ENCODE peak calls at places on chromosome 22, in six cellular contexts. L, H, F, E, T and K are unnamed samples.

GRCh38 chr22:24146791-24147353 is 34.4 kb upstream of the SUSD2 start:
- DNase-seq in L (peak), H (no peak), F (no peak), E (no peak), T (no peak), K (no peak)

GRCh38 chr22:25023879-25024278 is 71.4 kb downstream of the KIAA1671 start:
- DNase-seq in L (no peak), H (no peak), F (no peak), E (no peak), T (no peak), K (no peak)

GRCh38 chr22:24455751-24456426 is 28.5 kb downstream of the ADORA2A start:
- DNase-seq in L (no peak), H (no peak), F (no peak), E (no peak), T (peak), K (no peak)

GRCh38 chr22:25834490-25834889 is 92.5 kb downstream of the MYO18B start:
- DNase-seq in L (no peak), H (no peak), F (no peak), E (no peak), T (no peak), K (no peak)

GRCh38 chr22:25853501-25853900 is 111.5 kb downstream of the MYO18B start:
- DNase-seq in L (no peak), H (no peak), F (no peak), E (no peak), T (no peak), K (peak)

GRCh38 chr22:38927033-38927789 is 30.2 kb upstream of the APOBEC3A start:
- DNase-seq in L (peak), H (peak), F (peak), E (peak), T (no peak), K (peak)

GRCh38 chr22:30211124-30211820 is 35.3 kb downstream of the LIF start:
- DNase-seq in L (peak), H (no peak), F (no peak), E (no peak), T (no peak), K (no peak)

GRCh38 chr22:45170001-45170466 is 6.3 kb downstream of the NUP50 start:
- DNase-seq in L (no peak), H (no peak), F (no peak), E (no peak), T (no peak), K (peak)

GRCh38 chr22:30435674-30436126 is 10.1 kb downstream of the MTFP1 start:
- DNase-seq in L (no peak), H (no peak), F (no peak), E (no peak), T (no peak), K (peak)

GRCh38 chr22:47376901-47377520 is 614.6 kb downstream of the TBC1D22A start:
- DNase-seq in L (no peak), H (no peak), F (no peak), E (no peak), T (no peak), K (no peak)

DNA sequence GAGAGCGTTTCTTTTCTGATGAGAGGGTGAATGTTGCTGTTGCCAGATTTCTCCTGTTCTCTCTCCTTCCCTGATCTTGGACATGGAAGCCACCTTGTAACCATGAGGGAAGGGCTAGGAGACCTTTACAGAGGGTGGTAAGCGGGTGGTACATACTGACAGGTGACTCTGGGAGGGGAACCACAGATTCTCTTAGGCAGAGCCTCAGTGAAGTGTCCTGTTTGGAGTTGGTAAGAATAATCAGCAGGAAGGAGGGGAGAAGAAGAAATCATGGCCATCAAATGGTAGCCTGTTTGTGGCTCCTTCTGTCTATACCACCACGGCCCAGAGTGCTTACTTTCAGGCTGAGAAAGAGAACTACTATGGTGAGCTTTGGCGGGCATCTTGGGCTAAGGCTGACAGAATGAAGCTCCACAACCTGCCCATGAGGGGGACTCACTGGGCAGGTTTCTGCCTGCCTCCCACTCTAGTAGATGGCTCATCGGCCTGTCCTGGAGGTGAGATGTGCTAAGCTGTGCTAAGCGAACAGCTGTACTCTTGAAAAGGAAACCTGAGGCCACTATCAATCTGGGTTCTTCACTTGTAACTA is 55.3 kb upstream of the CLTCL1 start:
- DNase-seq in L (no peak), H (no peak), F (no peak), E (no peak), T (no peak), K (no peak)
- TF ChIP-seq TAF1 in L (no peak), H (no peak), F (no peak), E (no peak), T (no peak), K (no peak)

DNA sequence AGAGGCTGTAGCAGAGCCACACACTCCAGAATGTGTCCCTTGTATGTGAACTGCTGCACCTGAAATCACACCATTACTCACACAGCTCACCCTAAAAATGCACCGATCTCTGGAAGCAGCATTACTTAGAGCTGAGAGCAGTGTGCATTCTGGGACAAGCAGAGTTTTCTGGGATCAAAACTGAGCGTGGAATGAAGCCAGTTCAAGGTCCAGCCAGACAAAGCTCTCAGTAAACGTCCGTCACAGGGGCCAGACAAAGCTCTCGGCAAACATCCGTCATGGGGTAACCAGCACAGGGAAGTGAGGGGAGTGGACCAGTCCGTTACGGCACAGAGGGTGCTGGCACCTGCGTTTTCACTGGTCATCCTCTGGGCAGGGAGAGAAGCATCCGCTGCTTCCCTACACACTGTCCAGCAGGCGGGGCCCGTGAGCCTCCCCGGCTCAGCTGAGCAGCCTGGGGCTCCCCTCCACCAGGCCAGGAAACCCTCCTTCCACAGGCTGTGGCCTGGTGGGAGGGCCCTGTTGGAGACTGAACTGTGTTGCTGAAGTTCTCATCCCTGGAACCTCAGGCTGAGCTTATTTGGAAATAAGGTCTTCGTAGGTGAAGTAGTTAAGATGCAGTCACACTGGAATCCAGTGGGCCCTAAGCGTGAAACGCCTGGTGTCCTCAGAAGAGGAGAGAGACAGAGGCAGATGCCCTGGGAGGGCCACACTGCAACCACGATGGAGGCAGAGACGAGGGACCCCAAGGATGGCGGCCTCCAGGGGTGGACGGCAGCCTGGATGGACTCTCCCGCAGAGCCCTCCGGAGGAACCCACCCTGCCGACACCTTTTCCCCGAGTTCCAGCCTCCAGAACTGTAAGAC is 883.9 kb downstream of the BRD1 start:
- DNase-seq in L (peak), H (peak), F (no peak), E (no peak), T (peak), K (peak)
- TF ChIP-seq TAF1 in L (no peak), H (no peak), F (no peak), E (no peak), T (no peak), K (no peak)

DNA sequence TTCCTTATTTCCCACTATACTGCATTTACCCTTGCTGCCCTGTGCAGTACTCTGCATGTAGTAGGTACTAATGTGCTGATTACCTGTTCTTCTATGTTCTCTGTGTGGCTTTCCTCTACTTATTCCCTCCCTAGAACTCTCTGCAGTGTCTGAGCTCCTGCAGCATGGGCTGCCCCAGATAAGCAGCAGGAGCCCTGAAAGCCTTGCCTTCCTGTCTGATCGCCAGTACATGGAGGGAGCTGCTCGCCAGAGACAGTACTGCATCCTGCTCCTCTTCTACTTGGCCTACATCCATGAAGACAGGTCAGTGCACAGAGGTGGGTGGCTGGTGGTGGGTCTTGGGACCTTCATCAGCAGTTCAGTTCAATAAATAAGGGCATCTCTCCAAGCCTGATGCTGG is 42.2 kb upstream of the CCDC134 start:
- DNase-seq in L (no peak), H (no peak), F (no peak), E (no peak), T (no peak), K (peak)
- TF ChIP-seq TAF1 in L (no peak), H (no peak), F (no peak), E (no peak), T (no peak), K (no peak)

GRCh38 chr22:40531951-40532900 is 104.3 kb downstream of the MRTFA start:
- DNase-seq in L (peak), H (no peak), F (no peak), E (no peak), T (no peak), K (no peak)
- TF ChIP-seq TAF1 in L (no peak), H (no peak), F (no peak), E (no peak), T (no peak), K (no peak)